ENCODE peak calls at places on chromosomes 12 and 14, in seven cellular contexts. Y is globus pallidus; G is DMS79 treated with DMSO at 0.1 percent for 48 hours; S is stimulated activated CD4-positive, alpha-beta T cell treated with anti-CD3 and anti-CD28 coated beads, Interleukin-4, amount 100 ng/mL, for 48 hours; P is HFFc6; W is MM.1S; D is Right ventricle myocardium superior. I is an unnamed sample.
A peak's percentile ranks its signal among the peaks of the same experiment; 100 is the strongest.

GRCh38 chr12:78555802-78556201 is 308.8 kb upstream of the SYT1 start:
- DNase-seq in Y (no peak), G (no peak), S (no peak), P (no peak), W (no peak), D (no peak), I (no peak)

GRCh38 chr12:93351726-93352125 is 26.0 kb upstream of the NUDT4 start:
- DNase-seq in Y (no peak), G (no peak), S (no peak), P (no peak), W (no peak), D (no peak), I (no peak)

GRCh38 chr14:97412933-97413574 is 615.9 kb downstream of the VRK1 start:
- DNase-seq in Y (peak; percentile 26), G (no peak), S (no peak), P (no peak), W (no peak), D (no peak), I (no peak)

GRCh38 chr12:109531411-109531810 is 41.9 kb downstream of the MMAB start:
- DNase-seq in Y (no peak), G (no peak), S (no peak), P (no peak), W (no peak), D (no peak), I (no peak)

GRCh38 chr12:69341328-69341727 is 6.9 kb upstream of the LYZ start:
- DNase-seq in Y (no peak), G (no peak), S (no peak), P (no peak), W (no peak), D (no peak), I (no peak)

GRCh38 chr14:52853522-52853854 is 62.1 kb upstream of the GNPNAT1 start:
- DNase-seq in Y (no peak), G (no peak), S (no peak), P (no peak), W (no peak), D (no peak), I (no peak)

GRCh38 chr14:99745307-99745951 is 47.8 kb upstream of the EML1 start:
- DNase-seq in Y (no peak), G (no peak), S (no peak), P (peak; percentile 84), W (no peak), D (peak; percentile 30), I (no peak)

GRCh38 chr12:32400114-32400672 is 835 bp downstream of the FGD4 start:
- DNase-seq in Y (no peak), G (peak; percentile 65), S (no peak), P (no peak), W (peak; percentile 15), D (no peak), I (no peak)

GRCh38 chr12:116263844-116264243 is 13.6 kb downstream of the MED13L start:
- DNase-seq in Y (no peak), G (no peak), S (no peak), P (no peak), W (no peak), D (no peak), I (no peak)

GRCh38 chr14:73424453-73424852 is 33.9 kb downstream of the NUMB start:
- DNase-seq in Y (peak; percentile 8), G (no peak), S (no peak), P (no peak), W (no peak), D (no peak), I (peak; percentile 43)

GRCh38 chr12:122946690-122947271 is 19.5 kb downstream of the ABCB9 start:
- DNase-seq in Y (no peak), G (no peak), S (peak; percentile 87), P (peak; percentile 100), W (no peak), D (peak; percentile 78), I (peak; percentile 39)

GRCh38 chr12:111596985-111597730 is 2.0 kb downstream of the ATXN2 start:
- DNase-seq in Y (peak; percentile 50), G (peak; percentile 54), S (no peak), P (peak; percentile 50), W (peak; percentile 33), D (peak; percentile 67), I (peak; percentile 65)

GRCh38 chr12:40648519-40648918 is 43.7 kb upstream of the CNTN1 start:
- DNase-seq in Y (no peak), G (no peak), S (no peak), P (no peak), W (no peak), D (no peak), I (no peak)

GRCh38 chr14:51079489-51079888 is 15.4 kb downstream of the TRIM9 start:
- DNase-seq in Y (no peak), G (no peak), S (no peak), P (no peak), W (no peak), D (no peak), I (no peak)

GRCh38 chr12:116539361-116539771 is 19.8 kb upstream of the MAP1LC3B2 start:
- DNase-seq in Y (no peak), G (peak; percentile 24), S (no peak), P (no peak), W (no peak), D (no peak), I (no peak)

GRCh38 chr14:102223682-102224081 is 81.3 kb downstream of the MOK start:
- DNase-seq in Y (no peak), G (no peak), S (no peak), P (no peak), W (no peak), D (no peak), I (no peak)

GRCh38 chr12:12157424-12157823 is 86.7 kb downstream of the BCL2L14 start:
- DNase-seq in Y (no peak), G (no peak), S (no peak), P (no peak), W (no peak), D (no peak), I (no peak)

GRCh38 chr14:78970677-78971076 is 800.5 kb downstream of the NRXN3 start:
- DNase-seq in Y (no peak), G (peak; percentile 56), S (no peak), P (peak; percentile 4), W (no peak), D (no peak), I (no peak)

GRCh38 chr12:89038831-89039509 is 313.3 kb downstream of the DUSP6 start:
- DNase-seq in Y (no peak), G (no peak), S (peak; percentile 31), P (no peak), W (no peak), D (no peak), I (no peak)

GRCh38 chr12:97024393-97024792 is 117.3 kb downstream of the NEDD1 start:
- DNase-seq in Y (no peak), G (no peak), S (no peak), P (no peak), W (no peak), D (no peak), I (no peak)

GRCh38 chr14:89369656-89370055 is 47.4 kb downstream of the FOXN3 start:
- DNase-seq in Y (no peak), G (no peak), S (no peak), P (no peak), W (no peak), D (no peak), I (no peak)

GRCh38 chr14:61812347-61813100 is 50.3 kb downstream of the SNAPC1 start:
- DNase-seq in Y (no peak), G (peak; percentile 29), S (no peak), P (no peak), W (no peak), D (no peak), I (no peak)

GRCh38 chr14:23443881-23444280 is 8.4 kb upstream of the MYH7 start:
- DNase-seq in Y (no peak), G (no peak), S (no peak), P (no peak), W (no peak), D (no peak), I (no peak)

GRCh38 chr14:101250336-101250947 is 310.9 kb upstream of the DIO3 start:
- DNase-seq in Y (no peak), G (no peak), S (no peak), P (no peak), W (no peak), D (no peak), I (no peak)

GRCh38 chr14:32561520-32561919 is 232.4 kb downstream of the AKAP6 start:
- DNase-seq in Y (no peak), G (no peak), S (no peak), P (peak; percentile 94), W (no peak), D (no peak), I (no peak)

GRCh38 chr14:70332015-70332414 is 27.5 kb downstream of the COX16 start:
- DNase-seq in Y (no peak), G (no peak), S (no peak), P (no peak), W (no peak), D (no peak), I (no peak)

GRCh38 chr12:111444706-111445310 is 39.1 kb downstream of the SH2B3 start:
- DNase-seq in Y (peak; percentile 71), G (no peak), S (peak; percentile 88), P (no peak), W (peak; percentile 89), D (peak; percentile 83), I (peak; percentile 94)

GRCh38 chr14:29629839-29630238 is 297.8 kb downstream of the PRKD1 start:
- DNase-seq in Y (no peak), G (no peak), S (no peak), P (no peak), W (no peak), D (no peak), I (no peak)

GRCh38 chr12:122872815-122873361 is 23.0 kb downstream of the VPS37B start:
- DNase-seq in Y (no peak), G (peak; percentile 83), S (no peak), P (no peak), W (peak; percentile 44), D (no peak), I (no peak)

GRCh38 chr12:39867631-39868030 is 238.2 kb downstream of the SLC2A13 start:
- DNase-seq in Y (no peak), G (no peak), S (no peak), P (no peak), W (no peak), D (no peak), I (no peak)

GRCh38 chr14:32370720-32371119 is 41.6 kb downstream of the AKAP6 start:
- DNase-seq in Y (no peak), G (no peak), S (no peak), P (peak; percentile 80), W (no peak), D (no peak), I (no peak)

I was measured in NAMALWA.